ENCODE peak calls at places on chromosomes 4 and X, in six cellular contexts. R is IMR-90, U is mesenchymal stem cell, Q is H9, Y is trophoblast cell, Z is H1. D is an unnamed sample.

GRCh38 chrX:97968376-97969104 is 1084.8 kb downstream of the RPA4 start:
- DNase-seq in R (no peak), U (no peak), Q (peak; percentile 45), Y (no peak), Z (no peak), D (no peak)

GRCh38 chr4:117637347-117637746 is 396.9 kb upstream of the NDST3 start:
- DNase-seq in R (no peak), U (no peak), Q (no peak), Y (no peak), Z (no peak), D (no peak)

GRCh38 chrX:135974279-135974856 is 580 bp upstream of the MMGT1 start:
- DNase-seq in R (peak; percentile 52), U (peak; percentile 60), Q (peak; percentile 69), Y (peak; percentile 4), Z (peak; percentile 48), D (peak; percentile 54)

GRCh38 chr4:165563851-165564250 is 185.0 kb downstream of the CPE start:
- DNase-seq in R (no peak), U (no peak), Q (no peak), Y (no peak), Z (no peak), D (no peak)

GRCh38 chr4:188783606-188784157 is 644.4 kb downstream of the TRIML1 start:
- DNase-seq in R (no peak), U (no peak), Q (no peak), Y (no peak), Z (no peak), D (no peak)

GRCh38 chr4:75800972-75801371 is 76.6 kb downstream of the USO1 start:
- DNase-seq in R (peak; percentile 56), U (peak; percentile 28), Q (no peak), Y (no peak), Z (no peak), D (no peak)

GRCh38 chr4:158172558-158173258 is at the start of gene GASK1B:
- DNase-seq in R (peak; percentile 64), U (peak; percentile 72), Q (peak; percentile 43), Y (no peak), Z (no peak), D (peak; percentile 21)

GRCh38 chrX:68895339-68896250 is 66.8 kb downstream of the EFNB1 start:
- DNase-seq in R (peak; percentile 42), U (peak; percentile 76), Q (no peak), Y (no peak), Z (no peak), D (no peak)

GRCh38 chr4:62051332-62051731 is 851.2 kb downstream of the ADGRL3 start:
- DNase-seq in R (no peak), U (peak; percentile 17), Q (no peak), Y (no peak), Z (no peak), D (no peak)

GRCh38 chrX:17028381-17028780 is 81.9 kb downstream of the REPS2 start:
- DNase-seq in R (no peak), U (no peak), Q (no peak), Y (no peak), Z (no peak), D (no peak)

GRCh38 chr4:69832326-69833030 is 27.5 kb downstream of the SULT1E1 start:
- DNase-seq in R (no peak), U (no peak), Q (no peak), Y (no peak), Z (no peak), D (no peak)

GRCh38 chr4:14379148-14379547 is 623.1 kb upstream of the CPEB2 start:
- DNase-seq in R (no peak), U (peak; percentile 1), Q (no peak), Y (no peak), Z (no peak), D (no peak)

GRCh38 chr4:38791005-38791404 is 8.2 kb upstream of the TLR10 start:
- DNase-seq in R (no peak), U (no peak), Q (no peak), Y (no peak), Z (no peak), D (no peak)

GRCh38 chrX:73977542-73978169 is 326.3 kb upstream of the ZCCHC13 start:
- DNase-seq in R (no peak), U (peak; percentile 6), Q (peak; percentile 32), Y (no peak), Z (no peak), D (no peak)

GRCh38 chr4:18366762-18367358 is 345.3 kb upstream of the LCORL start:
- DNase-seq in R (peak; percentile 6), U (peak; percentile 11), Q (no peak), Y (peak; percentile 40), Z (no peak), D (no peak)

GRCh38 chrX:130118396-130118795 is 8.1 kb upstream of the ELF4 start:
- DNase-seq in R (peak; percentile 81), U (peak; percentile 62), Q (no peak), Y (peak; percentile 76), Z (no peak), D (no peak)

GRCh38 chr4:93334003-93334402 is 494.6 kb upstream of the ATOH1 start:
- DNase-seq in R (peak; percentile 43), U (no peak), Q (no peak), Y (no peak), Z (no peak), D (no peak)

GRCh38 chr4:25835384-25835783 is 27.4 kb downstream of the SEL1L3 start:
- DNase-seq in R (no peak), U (no peak), Q (no peak), Y (no peak), Z (no peak), D (no peak)

GRCh38 chr4:109041463-109041862 is 261.0 kb downstream of the COL25A1 start:
- DNase-seq in R (peak; percentile 50), U (peak; percentile 45), Q (no peak), Y (no peak), Z (no peak), D (no peak)

GRCh38 chr4:78659665-78660064 is 108.1 kb downstream of the ANXA3 start:
- DNase-seq in R (no peak), U (no peak), Q (no peak), Y (no peak), Z (no peak), D (no peak)
- H3K23ac ChIP-seq in R (no peak overlapping the region), U (no peak overlapping the region), Q (no peak overlapping the region), Y (no peak overlapping the region), Z (no peak overlapping the region), D (no peak overlapping the region)

GRCh38 chr4:21001490-21001889 is 301.2 kb downstream of the PACRGL start:
- DNase-seq in R (no peak), U (no peak), Q (no peak), Y (no peak), Z (no peak), D (no peak)

GRCh38 chr4:21005647-21006046 is 305.4 kb downstream of the PACRGL start:
- DNase-seq in R (no peak), U (no peak), Q (no peak), Y (no peak), Z (no peak), D (no peak)

GRCh38 chr4:20997886-20998285 is 297.6 kb downstream of the PACRGL start:
- DNase-seq in R (no peak), U (no peak), Q (no peak), Y (no peak), Z (no peak), D (no peak)

GRCh38 chr4:21002976-21003375 is 302.7 kb downstream of the PACRGL start:
- DNase-seq in R (no peak), U (no peak), Q (no peak), Y (no peak), Z (no peak), D (no peak)
- H2AFZ ChIP-seq in R (no peak overlapping the region), U (no peak overlapping the region), Q (no peak overlapping the region), Y (no peak overlapping the region), Z (peak overlapping the region; percentile 8), D (no peak overlapping the region)

GRCh38 chr4:100977274-100977673 is 370.1 kb downstream of the PPP3CA start:
- DNase-seq in R (no peak), U (no peak), Q (no peak), Y (no peak), Z (no peak), D (no peak)
- H2AK5ac ChIP-seq in R (no peak overlapping the region), U (no peak overlapping the region), Q (no peak overlapping the region), Y (no peak overlapping the region), Z (no peak overlapping the region), D (no peak overlapping the region)

DNA sequence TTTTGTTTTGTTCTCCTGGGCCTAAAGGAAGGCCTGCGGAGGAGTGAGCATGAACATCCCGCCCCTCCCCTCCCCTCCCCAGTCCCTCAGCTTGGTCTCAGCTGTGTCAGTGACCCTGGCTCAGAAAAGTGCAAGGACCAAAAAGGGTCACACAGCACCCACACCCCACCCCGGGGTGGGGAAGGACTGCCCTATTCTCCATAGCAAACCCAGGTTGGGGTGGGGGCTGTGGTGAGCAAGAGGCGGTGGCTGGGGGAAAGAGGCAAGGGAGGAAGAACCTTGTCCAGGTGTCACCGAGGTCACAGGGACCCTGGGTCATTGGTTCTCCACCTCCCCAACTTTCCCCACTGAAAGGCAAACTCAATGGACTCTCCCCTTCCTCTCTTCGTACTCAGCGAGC is 7.6 kb upstream of the MSX1 start:
- DNase-seq in R (no peak), U (no peak), Q (no peak), Y (no peak), Z (no peak), D (no peak)
- H3K23ac ChIP-seq in R (no peak overlapping the region), U (no peak overlapping the region), Q (no peak overlapping the region), Y (no peak overlapping the region), Z (no peak overlapping the region), D (no peak overlapping the region)

DNA sequence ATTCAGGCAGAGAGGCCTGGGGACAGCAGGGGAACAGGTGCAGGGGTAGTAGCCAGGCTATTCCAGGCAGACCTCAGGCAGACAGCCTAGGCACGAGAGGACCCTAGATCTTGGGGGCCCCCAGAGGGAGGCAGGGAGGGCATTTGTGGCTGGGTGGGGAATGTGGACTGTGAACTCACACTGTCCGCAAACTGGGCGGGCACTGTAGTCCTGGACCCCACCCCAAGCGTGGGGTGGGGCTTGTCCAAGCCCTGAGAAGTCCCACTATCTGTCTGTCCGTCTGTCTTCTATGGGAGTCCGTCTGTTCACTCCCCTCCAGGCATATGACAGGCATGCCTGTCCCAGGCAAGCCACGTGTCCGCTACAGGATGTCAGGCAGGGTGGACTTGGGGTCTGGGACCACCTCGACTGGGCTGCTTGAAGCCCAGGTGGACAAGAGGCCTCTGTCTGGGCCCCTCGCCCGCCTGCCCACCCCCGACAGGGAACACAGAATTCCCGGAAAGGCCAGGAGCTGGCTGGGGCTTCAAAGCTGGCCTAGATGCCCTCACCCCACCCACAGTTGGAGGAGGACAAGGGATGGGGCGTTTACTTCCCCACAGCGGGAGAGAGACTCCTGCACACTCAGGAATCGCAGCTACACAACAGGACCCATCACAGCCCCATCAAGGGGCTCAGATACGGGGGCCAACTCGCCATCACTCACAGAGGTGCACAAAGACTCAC is at the start of gene SLC38A5:
- DNase-seq in R (no peak), U (no peak), Q (no peak), Y (no peak), Z (no peak), D (no peak)
- H2AFZ ChIP-seq in R (no peak within 1 kb of the TSS), U (no peak within 1 kb of the TSS), Q (no peak within 1 kb of the TSS), Y (no peak within 1 kb of the TSS), Z (peak within 1 kb of the TSS; percentile 59), D (peak within 1 kb of the TSS; percentile 58)

GRCh38 chr4:141352328-141352727 is 131.6 kb downstream of the ZNF330 start:
- DNase-seq in R (no peak), U (no peak), Q (no peak), Y (no peak), Z (no peak), D (no peak)
- H2AK5ac ChIP-seq in R (peak overlapping the region; percentile 46), U (peak overlapping the region; percentile 14), Q (no peak overlapping the region), Y (no peak overlapping the region), Z (no peak overlapping the region), D (no peak overlapping the region)

GRCh38 chr4:111788046-111788642 is 357.1 kb upstream of the FAM241A start:
- DNase-seq in R (no peak), U (no peak), Q (peak; percentile 67), Y (no peak), Z (peak; percentile 68), D (no peak)
- H3K23ac ChIP-seq in R (no peak overlapping the region), U (no peak overlapping the region), Q (no peak overlapping the region), Y (no peak overlapping the region), Z (no peak overlapping the region), D (no peak overlapping the region)